ENCODE peak calls at places on chromosomes 13 and 19, in ten cellular contexts. One of them, this sample, is unnamed.
A peak's percentile ranks its signal among the peaks of the same experiment; 100 is the strongest.

GRCh38 chr13:27194895-27195764 is 23.5 kb upstream of the USP12 start:
- DNase-seq in retinal pigment epithelial cell: peak; percentile 77
- DNase-seq in Calu3: peak; percentile 40
- DNase-seq in Panc1: peak; percentile 89
- DNase-seq in brain microvascular endothelial cell: peak; percentile 92
- DNase-seq in A172: peak; percentile 96
- DNase-seq in fibroblast of pulmonary artery: peak; percentile 95
- DNase-seq in T-helper 17 cell: no peak
- DNase-seq in mucosa of gallbladder: peak; percentile 40
- DNase-seq in AG08396: peak; percentile 73
- DNase-seq in this sample: no peak

GRCh38 chr19:55586976-55587668 is 6.5 kb upstream of the ZNF579 start:
- DNase-seq in Calu3: peak; percentile 99
- DNase-seq in A172: peak; percentile 86
- DNase-seq in brain microvascular endothelial cell: peak; percentile 92
- DNase-seq in Panc1: peak; percentile 67
- DNase-seq in T-helper 17 cell: peak; percentile 92
- DNase-seq in mucosa of gallbladder: peak; percentile 97
- DNase-seq in fibroblast of pulmonary artery: peak; percentile 95
- DNase-seq in retinal pigment epithelial cell: peak; percentile 83
- DNase-seq in AG08396: peak; percentile 97
- DNase-seq in this sample: peak; percentile 96

GRCh38 chr13:24184265-24184841 is 23.8 kb downstream of the SPATA13 start:
- DNase-seq in A172: no peak
- DNase-seq in Calu3: no peak
- DNase-seq in mucosa of gallbladder: peak; percentile 54
- DNase-seq in brain microvascular endothelial cell: no peak
- DNase-seq in Panc1: no peak
- DNase-seq in AG08396: no peak
- DNase-seq in fibroblast of pulmonary artery: no peak
- DNase-seq in T-helper 17 cell: no peak
- DNase-seq in retinal pigment epithelial cell: no peak
- DNase-seq in this sample: no peak

GRCh38 chr19:58543826-58544590 is at the start of gene TRIM28:
- DNase-seq in A172: peak; percentile 100
- DNase-seq in mucosa of gallbladder: peak; percentile 99
- DNase-seq in AG08396: peak; percentile 100
- DNase-seq in Panc1: peak; percentile 97
- DNase-seq in retinal pigment epithelial cell: peak; percentile 97
- DNase-seq in fibroblast of pulmonary artery: peak; percentile 99
- DNase-seq in Calu3: peak; percentile 100
- DNase-seq in T-helper 17 cell: peak; percentile 100
- DNase-seq in brain microvascular endothelial cell: peak; percentile 98
- DNase-seq in this sample: peak; percentile 98

GRCh38 chr19:48926909-48927308 is 6.6 kb upstream of the DHDH start:
- DNase-seq in mucosa of gallbladder: peak; percentile 61
- DNase-seq in Panc1: peak; percentile 83
- DNase-seq in T-helper 17 cell: no peak
- DNase-seq in Calu3: peak; percentile 65
- DNase-seq in A172: peak; percentile 91
- DNase-seq in fibroblast of pulmonary artery: peak; percentile 98
- DNase-seq in AG08396: peak; percentile 83
- DNase-seq in retinal pigment epithelial cell: peak; percentile 94
- DNase-seq in brain microvascular endothelial cell: peak; percentile 84
- DNase-seq in this sample: no peak

GRCh38 chr19:52369463-52370340 is at the start of gene ZNF880:
- DNase-seq in Calu3: no peak
- DNase-seq in retinal pigment epithelial cell: peak; percentile 72
- DNase-seq in A172: no peak
- DNase-seq in fibroblast of pulmonary artery: peak; percentile 94
- DNase-seq in mucosa of gallbladder: peak; percentile 95
- DNase-seq in AG08396: peak; percentile 95
- DNase-seq in brain microvascular endothelial cell: peak; percentile 87
- DNase-seq in T-helper 17 cell: peak; percentile 90
- DNase-seq in Panc1: peak; percentile 43
- DNase-seq in this sample: peak; percentile 95

GRCh38 chr19:31055454-31055853 is 293.8 kb downstream of the TSHZ3 start:
- DNase-seq in T-helper 17 cell: no peak
- DNase-seq in A172: no peak
- DNase-seq in Panc1: no peak
- DNase-seq in retinal pigment epithelial cell: no peak
- DNase-seq in brain microvascular endothelial cell: no peak
- DNase-seq in AG08396: no peak
- DNase-seq in Calu3: no peak
- DNase-seq in fibroblast of pulmonary artery: no peak
- DNase-seq in mucosa of gallbladder: no peak
- DNase-seq in this sample: no peak

GRCh38 chr13:48505597-48506091 is 27.2 kb downstream of the RCBTB2 start:
- DNase-seq in brain microvascular endothelial cell: no peak
- DNase-seq in mucosa of gallbladder: peak; percentile 60
- DNase-seq in A172: no peak
- DNase-seq in retinal pigment epithelial cell: no peak
- DNase-seq in fibroblast of pulmonary artery: no peak
- DNase-seq in Calu3: no peak
- DNase-seq in Panc1: no peak
- DNase-seq in T-helper 17 cell: no peak
- DNase-seq in AG08396: peak; percentile 39
- DNase-seq in this sample: peak; percentile 73

GRCh38 chr19:46603752-46604241 is 2.7 kb downstream of the CALM3 start:
- DNase-seq in Panc1: no peak
- DNase-seq in T-helper 17 cell: no peak
- DNase-seq in Calu3: no peak
- DNase-seq in fibroblast of pulmonary artery: no peak
- DNase-seq in brain microvascular endothelial cell: no peak
- DNase-seq in retinal pigment epithelial cell: no peak
- DNase-seq in mucosa of gallbladder: no peak
- DNase-seq in AG08396: peak; percentile 6
- DNase-seq in A172: no peak
- DNase-seq in this sample: no peak

GRCh38 chr13:40058757-40059236 is 403.3 kb downstream of the COG6 start:
- DNase-seq in retinal pigment epithelial cell: no peak
- DNase-seq in fibroblast of pulmonary artery: peak; percentile 33
- DNase-seq in T-helper 17 cell: no peak
- DNase-seq in mucosa of gallbladder: no peak
- DNase-seq in Calu3: no peak
- DNase-seq in A172: no peak
- DNase-seq in brain microvascular endothelial cell: no peak
- DNase-seq in Panc1: no peak
- DNase-seq in AG08396: no peak
- DNase-seq in this sample: no peak

GRCh38 chr19:13953021-13953531 is 767 bp downstream of the DCAF15 start:
- DNase-seq in Calu3: peak; percentile 27
- DNase-seq in fibroblast of pulmonary artery: peak; percentile 42
- DNase-seq in AG08396: peak; percentile 90
- DNase-seq in brain microvascular endothelial cell: no peak
- DNase-seq in A172: peak; percentile 55
- DNase-seq in retinal pigment epithelial cell: no peak
- DNase-seq in T-helper 17 cell: no peak
- DNase-seq in Panc1: no peak
- DNase-seq in mucosa of gallbladder: no peak
- DNase-seq in this sample: no peak

GRCh38 chr13:110758195-110758594 is 44.7 kb downstream of the ING1 start:
- DNase-seq in retinal pigment epithelial cell: peak; percentile 37
- DNase-seq in AG08396: no peak
- DNase-seq in fibroblast of pulmonary artery: peak; percentile 67
- DNase-seq in mucosa of gallbladder: no peak
- DNase-seq in Calu3: no peak
- DNase-seq in T-helper 17 cell: no peak
- DNase-seq in Panc1: no peak
- DNase-seq in A172: no peak
- DNase-seq in brain microvascular endothelial cell: peak; percentile 11
- DNase-seq in this sample: no peak

GRCh38 chr19:37654525-37654832 is 786 bp downstream of the ZFP30 start:
- DNase-seq in brain microvascular endothelial cell: peak; percentile 14
- DNase-seq in retinal pigment epithelial cell: peak; percentile 9
- DNase-seq in Calu3: no peak
- DNase-seq in mucosa of gallbladder: peak; percentile 11
- DNase-seq in T-helper 17 cell: no peak
- DNase-seq in AG08396: no peak
- DNase-seq in fibroblast of pulmonary artery: peak; percentile 36
- DNase-seq in Panc1: peak; percentile 15
- DNase-seq in A172: peak; percentile 31
- DNase-seq in this sample: no peak

GRCh38 chr19:11832253-11832912 is 16.1 kb upstream of the ZNF439 start:
- DNase-seq in mucosa of gallbladder: no peak
- DNase-seq in A172: no peak
- DNase-seq in Calu3: no peak
- DNase-seq in fibroblast of pulmonary artery: no peak
- DNase-seq in AG08396: no peak
- DNase-seq in brain microvascular endothelial cell: no peak
- DNase-seq in retinal pigment epithelial cell: no peak
- DNase-seq in Panc1: no peak
- DNase-seq in T-helper 17 cell: no peak
- DNase-seq in this sample: no peak

GRCh38 chr19:37845932-37846331 is 60.5 kb downstream of the WDR87 start:
- DNase-seq in Panc1: no peak
- DNase-seq in retinal pigment epithelial cell: no peak
- DNase-seq in AG08396: peak; percentile 29
- DNase-seq in brain microvascular endothelial cell: peak; percentile 29
- DNase-seq in fibroblast of pulmonary artery: no peak
- DNase-seq in A172: no peak
- DNase-seq in T-helper 17 cell: no peak
- DNase-seq in mucosa of gallbladder: no peak
- DNase-seq in Calu3: no peak
- DNase-seq in this sample: no peak

GRCh38 chr19:45999653-46000121 is 4.4 kb downstream of the CCDC61 start:
- DNase-seq in fibroblast of pulmonary artery: peak; percentile 39
- DNase-seq in Calu3: no peak
- DNase-seq in A172: no peak
- DNase-seq in Panc1: no peak
- DNase-seq in retinal pigment epithelial cell: no peak
- DNase-seq in AG08396: peak; percentile 57
- DNase-seq in mucosa of gallbladder: no peak
- DNase-seq in brain microvascular endothelial cell: no peak
- DNase-seq in T-helper 17 cell: no peak
- DNase-seq in this sample: no peak

GRCh38 chr13:112793545-112794445 is 104.0 kb downstream of the ATP11A start:
- DNase-seq in mucosa of gallbladder: no peak
- DNase-seq in fibroblast of pulmonary artery: no peak
- DNase-seq in retinal pigment epithelial cell: no peak
- DNase-seq in Calu3: no peak
- DNase-seq in Panc1: no peak
- DNase-seq in T-helper 17 cell: no peak
- DNase-seq in A172: no peak
- DNase-seq in brain microvascular endothelial cell: no peak
- DNase-seq in AG08396: no peak
- DNase-seq in this sample: peak; percentile 19

GRCh38 chr13:94479559-94480095 is at the start of gene DCT:
- DNase-seq in retinal pigment epithelial cell: peak; percentile 87
- DNase-seq in A172: no peak
- DNase-seq in brain microvascular endothelial cell: no peak
- DNase-seq in Calu3: no peak
- DNase-seq in T-helper 17 cell: no peak
- DNase-seq in mucosa of gallbladder: no peak
- DNase-seq in fibroblast of pulmonary artery: no peak
- DNase-seq in Panc1: no peak
- DNase-seq in AG08396: no peak
- DNase-seq in this sample: no peak

GRCh38 chr13:113926951-113927660 is 46.8 kb downstream of the C13orf46 start:
- DNase-seq in mucosa of gallbladder: no peak
- DNase-seq in A172: no peak
- DNase-seq in Calu3: no peak
- DNase-seq in T-helper 17 cell: no peak
- DNase-seq in retinal pigment epithelial cell: no peak
- DNase-seq in brain microvascular endothelial cell: no peak
- DNase-seq in fibroblast of pulmonary artery: no peak
- DNase-seq in AG08396: no peak
- DNase-seq in Panc1: no peak
- DNase-seq in this sample: peak; percentile 20

GRCh38 chr13:93316848-93317247 is 90.2 kb downstream of the GPC6 start:
- DNase-seq in A172: no peak
- DNase-seq in brain microvascular endothelial cell: no peak
- DNase-seq in AG08396: no peak
- DNase-seq in T-helper 17 cell: no peak
- DNase-seq in mucosa of gallbladder: no peak
- DNase-seq in fibroblast of pulmonary artery: no peak
- DNase-seq in Panc1: no peak
- DNase-seq in Calu3: no peak
- DNase-seq in retinal pigment epithelial cell: no peak
- DNase-seq in this sample: no peak

GRCh38 chr19:6734096-6734696 is 3.2 kb downstream of the GPR108 start:
- DNase-seq in mucosa of gallbladder: no peak
- DNase-seq in retinal pigment epithelial cell: no peak
- DNase-seq in Panc1: no peak
- DNase-seq in Calu3: no peak
- DNase-seq in fibroblast of pulmonary artery: no peak
- DNase-seq in T-helper 17 cell: no peak
- DNase-seq in brain microvascular endothelial cell: no peak
- DNase-seq in A172: peak; percentile 46
- DNase-seq in AG08396: no peak
- DNase-seq in this sample: no peak

This sample was measured in upper lobe of left lung.